ENCODE peak calls at places on chromosomes 7 and 10, in ten cellular contexts. L is cardiac fibroblast, X is tibial artery, P is breast epithelium, Y is heart left ventricle, E is hepatocyte, Z is heart right ventricle, A is GM23338, B is mucosa of descending colon, O is astrocyte of the spinal cord. S is an unnamed sample.

GRCh38 chr10:11959966-11960365 is 82.6 kb downstream of the UPF2 start:
- DNase-seq in E (no peak), X (no peak), B (no peak), Z (no peak), L (no peak), Y (no peak), A (no peak), O (no peak), P (no peak), S (no peak)

GRCh38 chr10:14454629-14455028 is 123.9 kb upstream of the FRMD4A start:
- DNase-seq in L (no peak), P (no peak), Z (no peak), A (peak), X (no peak), E (no peak), Y (no peak), O (no peak), B (no peak), S (no peak)

GRCh38 chr7:25026156-25026555 is 46.2 kb upstream of the OSBPL3 start:
- DNase-seq in A (peak), B (no peak), P (no peak), E (no peak), X (no peak), Z (no peak), Y (no peak), L (no peak), O (no peak), S (no peak)

GRCh38 chr7:139182363-139182762 is 48.7 kb upstream of the UBN2 start:
- DNase-seq in P (no peak), Z (no peak), L (no peak), A (peak), O (no peak), B (no peak), E (no peak), X (no peak), Y (no peak), S (no peak)

GRCh38 chr7:79137942-79138341 is 315.5 kb downstream of the MAGI2 start:
- DNase-seq in E (no peak), P (no peak), Z (no peak), X (no peak), L (peak), B (no peak), O (peak), A (no peak), Y (no peak), S (no peak)

GRCh38 chr10:4434105-4434504 is 391.9 kb upstream of the AKR1E2 start:
- DNase-seq in B (no peak), E (no peak), L (no peak), X (no peak), Z (no peak), O (no peak), A (no peak), Y (no peak), P (no peak), S (no peak)

GRCh38 chr7:32150039-32150438 is 79.8 kb upstream of the PDE1C start:
- DNase-seq in L (no peak), Y (no peak), X (no peak), A (no peak), P (no peak), E (no peak), O (no peak), Z (peak), B (no peak), S (no peak)

GRCh38 chr10:71268751-71269150 is 50.3 kb upstream of the SLC29A3 start:
- DNase-seq in L (no peak), Y (peak), B (no peak), X (no peak), E (no peak), A (no peak), P (no peak), Z (peak), O (no peak), S (no peak)

GRCh38 chr7:16271990-16272665 is 149.2 kb downstream of the CRPPA start:
- DNase-seq in E (no peak), X (no peak), Z (no peak), B (no peak), Y (no peak), O (peak), L (peak), A (peak), P (no peak), S (no peak)

GRCh38 chr7:17952387-17952786 is 12.1 kb upstream of the SNX13 start:
- DNase-seq in A (no peak), L (no peak), O (no peak), E (no peak), P (no peak), Z (no peak), Y (no peak), X (no peak), B (no peak), S (no peak)

GRCh38 chr10:108427081-108427480 is 1262.6 kb upstream of the SORCS1 start:
- DNase-seq in O (no peak), B (no peak), X (no peak), P (no peak), A (no peak), E (no peak), Z (no peak), Y (no peak), L (no peak), S (no peak)

GRCh38 chr7:114938785-114939184 is 16.9 kb downstream of the MDFIC start:
- DNase-seq in P (no peak), Z (no peak), E (no peak), A (no peak), X (no peak), B (no peak), Y (no peak), O (no peak), L (no peak), S (no peak)

DNA sequence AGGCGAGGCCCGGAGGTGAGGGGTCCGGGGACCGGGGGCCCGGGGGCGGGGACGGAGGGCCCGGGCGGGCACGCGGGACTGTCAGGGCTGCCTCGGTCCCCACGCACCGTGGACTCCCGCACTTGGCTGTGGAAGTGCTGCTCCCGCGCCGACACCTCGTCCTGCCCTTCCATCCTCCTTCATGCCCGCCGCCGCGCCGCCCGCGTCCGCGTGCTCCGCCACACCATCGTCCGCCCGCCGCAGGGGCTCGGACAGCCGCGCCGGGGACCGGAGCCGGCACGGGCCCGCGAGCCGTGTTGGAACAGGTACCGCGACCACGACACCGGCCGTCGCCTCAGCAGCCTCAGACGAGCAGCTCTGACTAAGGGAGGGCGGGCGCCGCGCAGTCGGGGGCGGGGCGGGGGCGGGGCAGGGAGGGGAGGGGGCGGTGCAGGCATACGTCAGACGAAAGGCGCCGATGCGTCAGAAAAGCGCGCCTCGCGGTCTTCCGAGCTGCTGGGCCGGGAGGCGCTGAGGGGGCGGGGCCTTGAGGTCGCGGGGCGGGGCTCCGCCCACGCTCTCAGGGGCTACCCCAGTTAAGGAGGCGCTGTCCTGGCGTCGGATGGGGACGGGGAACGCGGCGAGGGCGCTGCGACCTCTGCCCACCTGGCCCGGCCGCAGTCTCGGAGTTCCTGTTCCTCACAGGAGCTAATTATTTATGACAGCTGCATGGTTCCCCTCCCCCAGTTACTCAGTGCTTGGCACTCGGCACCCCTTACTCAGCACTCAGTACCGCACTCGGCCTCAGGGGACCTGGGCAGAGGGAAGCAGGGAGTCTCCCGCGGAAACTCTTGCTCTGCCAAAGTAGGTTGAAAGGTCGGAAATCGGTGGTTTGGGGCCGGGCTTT is at the start of gene LMBR1:
- DNase-seq in P (peak), Z (peak), E (peak), X (peak), B (peak), O (peak), Y (peak), L (peak), A (peak), S (peak)
- TF ChIP-seq CTCF in P (peak), Z (peak), E (peak), X (peak), B (peak), O (peak), Y (peak), L (peak), A (peak), S (peak)

DNA sequence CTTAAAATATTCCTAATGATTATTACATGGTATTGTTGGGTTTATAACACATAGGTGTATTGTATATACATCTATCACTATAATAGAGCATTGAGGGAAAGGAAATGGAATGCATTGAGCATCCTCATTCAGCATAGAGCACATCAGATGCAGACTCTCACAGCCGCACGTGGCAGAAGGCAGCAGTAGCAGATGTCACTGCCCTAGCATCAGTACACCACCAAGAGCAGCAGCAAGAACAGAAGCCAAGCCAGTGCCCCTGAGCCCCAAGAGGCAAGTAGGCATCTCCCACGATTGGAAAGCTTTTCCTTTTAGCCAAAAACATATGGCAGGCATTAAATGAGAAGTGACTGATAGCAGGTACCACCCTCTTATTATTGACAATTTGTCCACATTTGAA is 510.0 kb downstream of the TNS3 start:
- DNase-seq in E (no peak), B (no peak), X (no peak), O (no peak), P (no peak), A (no peak), L (no peak), Y (no peak), Z (no peak), S (no peak)
- H3K4me3 ChIP-seq in E (no peak), B (no peak), X (no peak), O (no peak), P (no peak), A (no peak), L (no peak), Y (no peak), Z (no peak), S (no peak)

GRCh38 chr7:29945259-29945809 is 44.3 kb downstream of the SCRN1 start:
- DNase-seq in Z (no peak), Y (no peak), E (no peak), X (no peak), O (no peak), P (no peak), A (no peak), L (no peak), B (peak), S (no peak)

GRCh38 chr7:29950480-29950879 is 39.1 kb downstream of the SCRN1 start:
- DNase-seq in L (no peak), Y (no peak), P (no peak), X (no peak), E (no peak), O (no peak), Z (no peak), B (no peak), A (no peak), S (no peak)

GRCh38 chr7:29951206-29951605 is 38.4 kb downstream of the SCRN1 start:
- DNase-seq in L (no peak), P (no peak), Y (no peak), O (no peak), Z (no peak), A (no peak), B (no peak), E (no peak), X (no peak), S (no peak)

GRCh38 chr7:29946428-29947186 is 43.0 kb downstream of the SCRN1 start:
- DNase-seq in E (no peak), A (peak), B (peak), Z (no peak), P (no peak), O (peak), X (no peak), Y (no peak), L (peak), S (no peak)
- TF ChIP-seq CTCF in E (peak), A (peak), B (no peak), Z (peak), P (peak), O (peak), X (peak), Y (peak), L (peak), S (no peak)

GRCh38 chr10:89643431-89643811 is 1.6 kb downstream of the PANK1 start:
- DNase-seq in L (no peak), A (no peak), X (no peak), Y (no peak), B (no peak), P (no peak), Z (no peak), O (no peak), E (no peak), S (no peak)

GRCh38 chr10:89645742-89646172 is 715 bp upstream of the PANK1 start:
- DNase-seq in Y (no peak), L (no peak), Z (no peak), E (peak), O (no peak), A (peak), X (no peak), P (no peak), B (peak), S (no peak)

GRCh38 chr10:89644967-89645741 is at the start of gene PANK1:
- DNase-seq in A (peak), B (peak), P (peak), O (peak), Y (peak), Z (peak), L (peak), E (peak), X (peak), S (peak)

GRCh38 chr10:89644691-89644966 is 413 bp downstream of the PANK1 start:
- DNase-seq in E (no peak), Z (no peak), L (no peak), Y (no peak), P (no peak), B (no peak), O (no peak), A (no peak), X (no peak), S (no peak)

DNA sequence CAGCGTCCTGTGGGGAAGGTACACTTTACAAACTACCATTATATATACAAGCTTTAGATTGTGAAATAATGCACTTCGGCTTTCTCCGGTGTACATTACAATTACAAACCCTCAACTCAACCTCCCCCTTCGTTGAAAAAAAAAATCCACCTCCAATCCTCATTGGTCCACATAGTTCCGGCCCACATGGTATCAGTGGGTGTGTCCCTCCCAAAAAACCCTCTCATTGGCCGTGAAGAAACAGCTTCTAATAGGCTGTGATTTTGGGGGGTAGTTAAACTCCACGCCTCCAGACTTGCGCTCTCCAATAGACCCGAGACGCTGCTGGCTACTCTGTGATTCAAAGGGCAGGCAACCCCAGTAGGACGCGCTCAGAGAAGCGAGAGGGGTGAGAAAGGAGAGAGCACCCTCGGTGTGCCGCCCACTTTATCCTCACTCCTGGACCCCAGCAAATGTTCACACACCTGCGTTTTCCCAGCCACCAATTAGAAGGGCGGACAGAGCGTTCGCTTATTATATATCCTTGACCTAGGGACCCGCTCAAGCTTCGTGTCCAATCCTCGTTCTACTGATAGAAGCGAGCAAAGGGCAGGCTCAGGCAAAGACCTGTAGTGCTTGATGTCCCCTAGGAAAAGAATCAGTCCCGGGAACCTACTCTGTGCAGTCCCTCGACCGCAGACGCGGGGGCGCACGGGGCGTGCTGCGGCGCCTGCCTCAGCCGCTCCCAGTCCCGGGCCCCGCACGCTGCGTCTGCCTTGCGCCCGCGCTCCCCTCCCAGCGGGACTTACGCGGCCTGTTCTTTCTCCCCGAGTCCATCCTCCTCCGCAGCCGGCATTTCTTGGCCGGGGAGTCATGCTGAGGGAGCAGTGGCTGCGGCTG is 991 bp downstream of the PANK1 start:
- DNase-seq in L (peak), X (peak), Z (peak), P (peak), O (peak), Y (peak), B (peak), A (peak), E (peak), S (peak)
- H3K4me3 ChIP-seq in L (peak), X (peak), Z (peak), P (peak), O (peak), Y (peak), B (peak), A (peak), E (peak), S (peak)